ENCODE peak calls at places on chromosomes 5 and 9, in ten cellular contexts. One of them, this sample, is unnamed.

GRCh38 chr9:15423328-15423985 is 781 bp downstream of the SNAPC3 start:
- DNase-seq in brain microvascular endothelial cell: peak
- DNase-seq in choroid plexus epithelial cell: peak
- DNase-seq in foreskin fibroblast: no peak
- DNase-seq in mucosa of descending colon: no peak
- DNase-seq in heart left ventricle: no peak
- DNase-seq in GM20000: no peak
- DNase-seq in astrocyte: no peak
- DNase-seq in MM.1S: peak
- DNase-seq in endothelial cell: no peak
- DNase-seq in this sample: no peak

GRCh38 chr9:91948423-91949292 is 1.4 kb downstream of the ROR2 start:
- DNase-seq in brain microvascular endothelial cell: peak
- DNase-seq in astrocyte: peak
- DNase-seq in endothelial cell: peak
- DNase-seq in heart left ventricle: no peak
- DNase-seq in GM20000: peak
- DNase-seq in MM.1S: peak
- DNase-seq in foreskin fibroblast: no peak
- DNase-seq in mucosa of descending colon: peak
- DNase-seq in choroid plexus epithelial cell: peak
- DNase-seq in this sample: peak

GRCh38 chr9:71506821-71507220 is 261.5 kb downstream of the CEMIP2 start:
- DNase-seq in foreskin fibroblast: peak
- DNase-seq in brain microvascular endothelial cell: peak
- DNase-seq in endothelial cell: no peak
- DNase-seq in mucosa of descending colon: peak
- DNase-seq in heart left ventricle: no peak
- DNase-seq in MM.1S: no peak
- DNase-seq in choroid plexus epithelial cell: peak
- DNase-seq in astrocyte: peak
- DNase-seq in GM20000: no peak
- DNase-seq in this sample: no peak

GRCh38 chr5:140794594-140795258 is at the start of gene PCDHA2:
- DNase-seq in mucosa of descending colon: no peak
- DNase-seq in heart left ventricle: peak
- DNase-seq in foreskin fibroblast: no peak
- DNase-seq in choroid plexus epithelial cell: no peak
- DNase-seq in endothelial cell: no peak
- DNase-seq in GM20000: no peak
- DNase-seq in brain microvascular endothelial cell: no peak
- DNase-seq in astrocyte: no peak
- DNase-seq in MM.1S: peak
- DNase-seq in this sample: no peak

GRCh38 chr9:109934499-109935214 is 154.7 kb downstream of the PALM2AKAP2 start:
- DNase-seq in MM.1S: no peak
- DNase-seq in mucosa of descending colon: no peak
- DNase-seq in brain microvascular endothelial cell: peak
- DNase-seq in heart left ventricle: no peak
- DNase-seq in foreskin fibroblast: no peak
- DNase-seq in GM20000: no peak
- DNase-seq in choroid plexus epithelial cell: peak
- DNase-seq in endothelial cell: no peak
- DNase-seq in astrocyte: peak
- DNase-seq in this sample: no peak

GRCh38 chr5:32538031-32538547 is 47.3 kb upstream of the SUB1 start:
- DNase-seq in astrocyte: no peak
- DNase-seq in foreskin fibroblast: no peak
- DNase-seq in heart left ventricle: peak
- DNase-seq in brain microvascular endothelial cell: no peak
- DNase-seq in endothelial cell: no peak
- DNase-seq in MM.1S: peak
- DNase-seq in choroid plexus epithelial cell: no peak
- DNase-seq in mucosa of descending colon: no peak
- DNase-seq in GM20000: peak
- DNase-seq in this sample: no peak

GRCh38 chr9:86413966-86414880 is 60.0 kb upstream of the TUT7 start:
- DNase-seq in astrocyte: peak
- DNase-seq in foreskin fibroblast: no peak
- DNase-seq in choroid plexus epithelial cell: peak
- DNase-seq in MM.1S: peak
- DNase-seq in mucosa of descending colon: no peak
- DNase-seq in GM20000: peak
- DNase-seq in heart left ventricle: no peak
- DNase-seq in brain microvascular endothelial cell: no peak
- DNase-seq in endothelial cell: no peak
- DNase-seq in this sample: no peak

GRCh38 chr5:132877938-132878337 is 4.5 kb downstream of the LEAP2 start:
- DNase-seq in choroid plexus epithelial cell: peak
- DNase-seq in foreskin fibroblast: no peak
- DNase-seq in mucosa of descending colon: peak
- DNase-seq in MM.1S: no peak
- DNase-seq in brain microvascular endothelial cell: peak
- DNase-seq in endothelial cell: no peak
- DNase-seq in GM20000: no peak
- DNase-seq in heart left ventricle: no peak
- DNase-seq in astrocyte: peak
- DNase-seq in this sample: no peak

GRCh38 chr9:134617836-134618162 is 23.8 kb upstream of the COL5A1 start:
- DNase-seq in foreskin fibroblast: no peak
- DNase-seq in mucosa of descending colon: no peak
- DNase-seq in brain microvascular endothelial cell: no peak
- DNase-seq in choroid plexus epithelial cell: no peak
- DNase-seq in MM.1S: no peak
- DNase-seq in endothelial cell: no peak
- DNase-seq in heart left ventricle: peak
- DNase-seq in astrocyte: no peak
- DNase-seq in GM20000: no peak
- DNase-seq in this sample: no peak

GRCh38 chr9:12785251-12785880 is 10.5 kb downstream of the LURAP1L start:
- DNase-seq in astrocyte: peak
- DNase-seq in mucosa of descending colon: peak
- DNase-seq in choroid plexus epithelial cell: peak
- DNase-seq in endothelial cell: no peak
- DNase-seq in foreskin fibroblast: no peak
- DNase-seq in brain microvascular endothelial cell: peak
- DNase-seq in heart left ventricle: no peak
- DNase-seq in MM.1S: no peak
- DNase-seq in GM20000: no peak
- DNase-seq in this sample: no peak

GRCh38 chr9:133087429-133088145 is 25.8 kb downstream of the CEL start:
- DNase-seq in foreskin fibroblast: no peak
- DNase-seq in brain microvascular endothelial cell: no peak
- DNase-seq in endothelial cell: no peak
- DNase-seq in mucosa of descending colon: no peak
- DNase-seq in MM.1S: no peak
- DNase-seq in choroid plexus epithelial cell: no peak
- DNase-seq in heart left ventricle: no peak
- DNase-seq in astrocyte: no peak
- DNase-seq in GM20000: no peak
- DNase-seq in this sample: no peak

GRCh38 chr5:176739461-176740051 is 70.8 kb upstream of the UNC5A start:
- DNase-seq in foreskin fibroblast: no peak
- DNase-seq in heart left ventricle: peak
- DNase-seq in GM20000: no peak
- DNase-seq in choroid plexus epithelial cell: no peak
- DNase-seq in astrocyte: no peak
- DNase-seq in mucosa of descending colon: no peak
- DNase-seq in MM.1S: no peak
- DNase-seq in endothelial cell: peak
- DNase-seq in brain microvascular endothelial cell: no peak
- DNase-seq in this sample: peak

GRCh38 chr5:113806823-113807222 is 293.3 kb downstream of the YTHDC2 start:
- DNase-seq in heart left ventricle: no peak
- DNase-seq in brain microvascular endothelial cell: no peak
- DNase-seq in GM20000: no peak
- DNase-seq in foreskin fibroblast: no peak
- DNase-seq in MM.1S: no peak
- DNase-seq in mucosa of descending colon: no peak
- DNase-seq in astrocyte: no peak
- DNase-seq in endothelial cell: no peak
- DNase-seq in choroid plexus epithelial cell: no peak
- DNase-seq in this sample: no peak

GRCh38 chr5:31095796-31096195 is 97.7 kb upstream of the CDH6 start:
- DNase-seq in brain microvascular endothelial cell: no peak
- DNase-seq in MM.1S: no peak
- DNase-seq in choroid plexus epithelial cell: no peak
- DNase-seq in endothelial cell: no peak
- DNase-seq in GM20000: no peak
- DNase-seq in astrocyte: peak
- DNase-seq in mucosa of descending colon: no peak
- DNase-seq in foreskin fibroblast: no peak
- DNase-seq in heart left ventricle: no peak
- DNase-seq in this sample: no peak

DNA sequence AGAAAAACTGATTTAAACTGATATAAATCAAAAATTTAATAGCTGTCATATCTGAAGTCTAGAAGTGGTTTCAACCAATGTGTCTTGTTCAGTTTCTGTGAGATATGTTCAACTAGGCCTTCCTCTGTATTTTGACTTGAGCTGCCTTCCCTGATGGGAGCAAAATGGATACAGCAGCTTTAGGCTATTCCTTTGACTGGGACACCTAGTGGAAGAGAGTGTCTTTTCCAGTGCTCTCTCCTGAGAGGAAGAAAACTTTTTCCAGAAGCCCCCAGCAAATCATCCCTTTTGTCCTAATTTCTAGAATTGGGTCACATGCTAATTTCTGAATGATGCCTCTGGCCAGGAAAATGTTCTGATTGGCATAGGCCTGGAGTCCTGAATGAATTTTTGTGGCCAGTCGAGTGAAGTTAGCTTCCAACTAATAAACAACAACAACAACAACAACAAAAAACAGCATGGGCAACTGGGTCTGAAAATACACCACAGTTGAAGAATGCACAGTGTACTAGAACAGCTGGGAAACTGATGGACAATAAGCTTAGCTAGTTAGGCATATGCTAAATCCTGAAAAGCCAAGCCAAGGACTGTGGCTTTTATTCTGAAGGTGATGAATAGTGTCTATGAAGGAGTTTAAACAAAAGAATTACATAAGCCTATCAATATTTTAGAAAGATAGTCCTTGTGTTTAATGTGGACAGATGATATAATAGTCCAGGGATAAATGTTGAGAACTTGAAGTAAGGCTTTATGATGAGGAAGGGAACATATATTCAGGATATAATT is 125.7 kb downstream of the FBN2 start:
- DNase-seq in astrocyte: peak
- DNase-seq in mucosa of descending colon: no peak
- DNase-seq in endothelial cell: no peak
- DNase-seq in choroid plexus epithelial cell: no peak
- DNase-seq in heart left ventricle: no peak
- DNase-seq in GM20000: no peak
- DNase-seq in brain microvascular endothelial cell: no peak
- DNase-seq in foreskin fibroblast: no peak
- DNase-seq in MM.1S: no peak
- DNase-seq in this sample: no peak
- TF ChIP-seq CTCF in astrocyte: no peak
- TF ChIP-seq CTCF in mucosa of descending colon: no peak
- TF ChIP-seq CTCF in endothelial cell: no peak
- TF ChIP-seq CTCF in choroid plexus epithelial cell: peak
- TF ChIP-seq CTCF in heart left ventricle: no peak
- TF ChIP-seq CTCF in GM20000: no peak
- TF ChIP-seq CTCF in brain microvascular endothelial cell: peak
- TF ChIP-seq CTCF in foreskin fibroblast: no peak
- TF ChIP-seq CTCF in MM.1S: no peak
- TF ChIP-seq CTCF in this sample: no peak

GRCh38 chr5:91499943-91500531 is 116.9 kb upstream of the ARRDC3 start:
- DNase-seq in MM.1S: peak
- DNase-seq in foreskin fibroblast: peak
- DNase-seq in heart left ventricle: no peak
- DNase-seq in mucosa of descending colon: no peak
- DNase-seq in brain microvascular endothelial cell: peak
- DNase-seq in choroid plexus epithelial cell: peak
- DNase-seq in GM20000: peak
- DNase-seq in astrocyte: peak
- DNase-seq in endothelial cell: no peak
- DNase-seq in this sample: no peak
- TF ChIP-seq CTCF in MM.1S: peak
- TF ChIP-seq CTCF in foreskin fibroblast: peak
- TF ChIP-seq CTCF in heart left ventricle: peak
- TF ChIP-seq CTCF in mucosa of descending colon: no peak
- TF ChIP-seq CTCF in brain microvascular endothelial cell: peak
- TF ChIP-seq CTCF in choroid plexus epithelial cell: peak
- TF ChIP-seq CTCF in GM20000: peak
- TF ChIP-seq CTCF in astrocyte: peak
- TF ChIP-seq CTCF in endothelial cell: peak
- TF ChIP-seq CTCF in this sample: peak

DNA sequence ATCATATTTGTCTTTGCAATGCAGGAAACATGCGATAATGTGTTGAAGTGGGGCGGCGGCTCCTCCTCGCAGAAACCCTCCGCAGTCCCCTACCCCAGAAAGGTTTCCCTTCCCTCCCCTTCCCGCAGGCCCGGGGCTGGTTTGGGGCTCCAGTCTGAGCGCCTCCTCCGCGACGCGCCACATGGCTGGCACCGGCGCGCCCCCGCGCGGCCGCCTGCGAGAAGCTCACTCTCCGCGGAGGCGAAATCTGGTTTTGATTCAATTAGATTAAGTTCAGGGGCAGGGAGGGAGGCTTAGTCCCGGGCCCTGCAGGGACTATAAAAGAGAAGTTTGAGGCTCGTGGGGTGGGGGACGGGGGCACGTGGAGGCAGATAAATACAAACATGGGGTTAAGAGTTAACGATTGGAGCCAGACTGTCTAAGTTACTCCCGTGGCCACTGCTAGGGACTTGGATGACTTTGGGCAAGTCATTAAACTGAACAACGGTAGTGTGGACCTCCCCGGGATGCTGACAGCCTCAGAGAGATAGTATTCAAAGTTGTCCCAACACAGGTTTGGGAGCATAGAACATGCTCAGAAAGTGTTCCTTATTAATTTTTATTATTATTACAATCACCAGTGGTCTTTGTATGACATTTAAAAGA is 69.4 kb downstream of the MSX2 start:
- DNase-seq in heart left ventricle: peak
- DNase-seq in GM20000: peak
- DNase-seq in foreskin fibroblast: peak
- DNase-seq in brain microvascular endothelial cell: peak
- DNase-seq in endothelial cell: peak
- DNase-seq in astrocyte: peak
- DNase-seq in MM.1S: peak
- DNase-seq in mucosa of descending colon: peak
- DNase-seq in choroid plexus epithelial cell: peak
- DNase-seq in this sample: peak
- TF ChIP-seq CTCF in heart left ventricle: peak
- TF ChIP-seq CTCF in GM20000: peak
- TF ChIP-seq CTCF in foreskin fibroblast: peak
- TF ChIP-seq CTCF in brain microvascular endothelial cell: peak
- TF ChIP-seq CTCF in endothelial cell: peak
- TF ChIP-seq CTCF in astrocyte: peak
- TF ChIP-seq CTCF in MM.1S: peak
- TF ChIP-seq CTCF in mucosa of descending colon: peak
- TF ChIP-seq CTCF in choroid plexus epithelial cell: peak
- TF ChIP-seq CTCF in this sample: peak

DNA sequence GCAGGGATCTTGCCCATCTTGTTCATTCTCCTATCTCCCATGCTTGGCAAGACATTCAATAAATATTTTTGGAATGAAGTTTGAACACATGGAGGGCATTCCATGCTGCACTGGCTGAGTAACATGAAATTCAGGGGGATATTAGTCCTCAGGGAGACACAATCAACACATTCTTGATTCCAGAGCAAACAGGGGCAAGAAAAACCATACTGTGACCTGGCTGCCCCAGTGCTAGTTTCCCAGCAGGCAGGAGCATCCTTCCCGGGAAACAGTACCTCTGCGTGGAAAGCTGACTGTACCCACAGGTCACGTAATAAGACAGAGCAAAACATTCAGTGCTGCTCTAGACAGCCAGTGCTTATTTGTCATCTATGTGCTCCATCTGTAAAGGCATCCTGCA is 66.3 kb upstream of the SPOCK1 start:
- DNase-seq in brain microvascular endothelial cell: no peak
- DNase-seq in heart left ventricle: no peak
- DNase-seq in choroid plexus epithelial cell: peak
- DNase-seq in foreskin fibroblast: peak
- DNase-seq in MM.1S: no peak
- DNase-seq in endothelial cell: no peak
- DNase-seq in mucosa of descending colon: no peak
- DNase-seq in astrocyte: peak
- DNase-seq in GM20000: no peak
- DNase-seq in this sample: no peak
- TF ChIP-seq CTCF in brain microvascular endothelial cell: no peak
- TF ChIP-seq CTCF in heart left ventricle: no peak
- TF ChIP-seq CTCF in choroid plexus epithelial cell: no peak
- TF ChIP-seq CTCF in foreskin fibroblast: no peak
- TF ChIP-seq CTCF in MM.1S: no peak
- TF ChIP-seq CTCF in endothelial cell: no peak
- TF ChIP-seq CTCF in mucosa of descending colon: no peak
- TF ChIP-seq CTCF in astrocyte: no peak
- TF ChIP-seq CTCF in GM20000: no peak
- TF ChIP-seq CTCF in this sample: no peak